ENCODE peak calls at places on chromosomes 2 and 18, in eight cellular contexts. One of them, this sample, is unnamed.

GRCh38 chr2:221495766-221496165 is 76.3 kb downstream of the EPHA4 start:
- DNase-seq in SK-N-SH: no peak
- DNase-seq in thyroid gland: no peak
- DNase-seq in dorsolateral prefrontal cortex: no peak
- DNase-seq in brain microvascular endothelial cell: no peak
- DNase-seq in mammary epithelial cell: no peak
- DNase-seq in AG04450: no peak
- DNase-seq in IMR-90: no peak
- DNase-seq in this sample: no peak

GRCh38 chr18:11078491-11078890 is 70.9 kb downstream of the PIEZO2 start:
- DNase-seq in IMR-90: no peak
- DNase-seq in dorsolateral prefrontal cortex: no peak
- DNase-seq in AG04450: no peak
- DNase-seq in mammary epithelial cell: no peak
- DNase-seq in brain microvascular endothelial cell: peak
- DNase-seq in SK-N-SH: no peak
- DNase-seq in thyroid gland: no peak
- DNase-seq in this sample: no peak

GRCh38 chr2:202127793-202128215 is 54.7 kb downstream of the KIAA2012 start:
- DNase-seq in IMR-90: no peak
- DNase-seq in dorsolateral prefrontal cortex: no peak
- DNase-seq in AG04450: no peak
- DNase-seq in thyroid gland: no peak
- DNase-seq in SK-N-SH: no peak
- DNase-seq in mammary epithelial cell: no peak
- DNase-seq in brain microvascular endothelial cell: no peak
- DNase-seq in this sample: no peak

GRCh38 chr18:57475903-57476302 is 40.7 kb downstream of the ONECUT2 start:
- DNase-seq in IMR-90: no peak
- DNase-seq in thyroid gland: no peak
- DNase-seq in mammary epithelial cell: no peak
- DNase-seq in dorsolateral prefrontal cortex: no peak
- DNase-seq in AG04450: no peak
- DNase-seq in brain microvascular endothelial cell: no peak
- DNase-seq in SK-N-SH: no peak
- DNase-seq in this sample: no peak

GRCh38 chr2:29629495-29629894 is 291.9 kb downstream of the ALK start:
- DNase-seq in SK-N-SH: no peak
- DNase-seq in AG04450: no peak
- DNase-seq in mammary epithelial cell: peak
- DNase-seq in IMR-90: no peak
- DNase-seq in brain microvascular endothelial cell: no peak
- DNase-seq in dorsolateral prefrontal cortex: no peak
- DNase-seq in thyroid gland: no peak
- DNase-seq in this sample: no peak

GRCh38 chr2:111100087-111100764 is 20.5 kb upstream of the BCL2L11 start:
- DNase-seq in IMR-90: no peak
- DNase-seq in brain microvascular endothelial cell: no peak
- DNase-seq in SK-N-SH: no peak
- DNase-seq in dorsolateral prefrontal cortex: no peak
- DNase-seq in AG04450: no peak
- DNase-seq in mammary epithelial cell: no peak
- DNase-seq in thyroid gland: no peak
- DNase-seq in this sample: no peak

GRCh38 chr2:43139996-43140621 is 86.3 kb downstream of the ZFP36L2 start:
- DNase-seq in dorsolateral prefrontal cortex: no peak
- DNase-seq in mammary epithelial cell: no peak
- DNase-seq in thyroid gland: no peak
- DNase-seq in SK-N-SH: peak
- DNase-seq in brain microvascular endothelial cell: no peak
- DNase-seq in IMR-90: no peak
- DNase-seq in AG04450: no peak
- DNase-seq in this sample: peak

GRCh38 chr2:169388161-169388560 is 25.8 kb upstream of the LRP2 start:
- DNase-seq in SK-N-SH: no peak
- DNase-seq in mammary epithelial cell: no peak
- DNase-seq in dorsolateral prefrontal cortex: no peak
- DNase-seq in thyroid gland: no peak
- DNase-seq in brain microvascular endothelial cell: no peak
- DNase-seq in AG04450: no peak
- DNase-seq in IMR-90: no peak
- DNase-seq in this sample: no peak

GRCh38 chr2:156803243-156803642 is 367.1 kb downstream of the GPD2 start:
- DNase-seq in mammary epithelial cell: no peak
- DNase-seq in SK-N-SH: no peak
- DNase-seq in IMR-90: no peak
- DNase-seq in brain microvascular endothelial cell: no peak
- DNase-seq in AG04450: no peak
- DNase-seq in thyroid gland: peak
- DNase-seq in dorsolateral prefrontal cortex: no peak
- DNase-seq in this sample: no peak

GRCh38 chr2:15867194-15868171 is 72.9 kb upstream of the MYCN start:
- DNase-seq in SK-N-SH: no peak
- DNase-seq in dorsolateral prefrontal cortex: no peak
- DNase-seq in brain microvascular endothelial cell: no peak
- DNase-seq in IMR-90: no peak
- DNase-seq in AG04450: no peak
- DNase-seq in mammary epithelial cell: no peak
- DNase-seq in thyroid gland: no peak
- DNase-seq in this sample: no peak

GRCh38 chr2:144510206-144510991 is 9.5 kb downstream of the ZEB2 start:
- DNase-seq in dorsolateral prefrontal cortex: no peak
- DNase-seq in thyroid gland: no peak
- DNase-seq in IMR-90: peak
- DNase-seq in brain microvascular endothelial cell: peak
- DNase-seq in AG04450: peak
- DNase-seq in SK-N-SH: no peak
- DNase-seq in mammary epithelial cell: peak
- DNase-seq in this sample: peak

GRCh38 chr2:191501390-191502168 is 176.4 kb upstream of the NABP1 start:
- DNase-seq in brain microvascular endothelial cell: peak
- DNase-seq in dorsolateral prefrontal cortex: no peak
- DNase-seq in SK-N-SH: peak
- DNase-seq in IMR-90: peak
- DNase-seq in AG04450: no peak
- DNase-seq in thyroid gland: no peak
- DNase-seq in mammary epithelial cell: peak
- DNase-seq in this sample: no peak

GRCh38 chr2:173793649-173794565 is 171.3 kb downstream of the SP3 start:
- DNase-seq in thyroid gland: no peak
- DNase-seq in SK-N-SH: peak
- DNase-seq in dorsolateral prefrontal cortex: no peak
- DNase-seq in IMR-90: no peak
- DNase-seq in AG04450: no peak
- DNase-seq in brain microvascular endothelial cell: no peak
- DNase-seq in mammary epithelial cell: no peak
- DNase-seq in this sample: no peak

GRCh38 chr2:232871835-232872736 is 2.0 kb downstream of the SNORC start:
- DNase-seq in brain microvascular endothelial cell: no peak
- DNase-seq in AG04450: no peak
- DNase-seq in SK-N-SH: peak
- DNase-seq in thyroid gland: no peak
- DNase-seq in dorsolateral prefrontal cortex: peak
- DNase-seq in IMR-90: no peak
- DNase-seq in mammary epithelial cell: no peak
- DNase-seq in this sample: no peak

GRCh38 chr2:217429981-217430500 is 570.2 kb upstream of the TNP1 start:
- DNase-seq in brain microvascular endothelial cell: no peak
- DNase-seq in IMR-90: peak
- DNase-seq in SK-N-SH: no peak
- DNase-seq in thyroid gland: no peak
- DNase-seq in AG04450: peak
- DNase-seq in mammary epithelial cell: peak
- DNase-seq in dorsolateral prefrontal cortex: no peak
- DNase-seq in this sample: no peak

GRCh38 chr2:108413731-108414130 is 35.3 kb upstream of the GCC2 start:
- DNase-seq in AG04450: no peak
- DNase-seq in dorsolateral prefrontal cortex: no peak
- DNase-seq in mammary epithelial cell: no peak
- DNase-seq in IMR-90: no peak
- DNase-seq in thyroid gland: no peak
- DNase-seq in SK-N-SH: no peak
- DNase-seq in brain microvascular endothelial cell: no peak
- DNase-seq in this sample: no peak

GRCh38 chr2:152509772-152510491 is 175.0 kb downstream of the FMNL2 start:
- DNase-seq in brain microvascular endothelial cell: no peak
- DNase-seq in dorsolateral prefrontal cortex: no peak
- DNase-seq in IMR-90: no peak
- DNase-seq in thyroid gland: no peak
- DNase-seq in SK-N-SH: no peak
- DNase-seq in AG04450: no peak
- DNase-seq in mammary epithelial cell: no peak
- DNase-seq in this sample: no peak

GRCh38 chr18:34158881-34159690 is 65.6 kb downstream of the NOL4 start:
- DNase-seq in mammary epithelial cell: no peak
- DNase-seq in brain microvascular endothelial cell: peak
- DNase-seq in AG04450: no peak
- DNase-seq in SK-N-SH: peak
- DNase-seq in dorsolateral prefrontal cortex: peak
- DNase-seq in thyroid gland: peak
- DNase-seq in IMR-90: peak
- DNase-seq in this sample: peak

GRCh38 chr2:174939046-174939445 is 66.1 kb downstream of the CHN1 start:
- DNase-seq in mammary epithelial cell: peak
- DNase-seq in thyroid gland: no peak
- DNase-seq in IMR-90: peak
- DNase-seq in SK-N-SH: no peak
- DNase-seq in dorsolateral prefrontal cortex: no peak
- DNase-seq in AG04450: no peak
- DNase-seq in brain microvascular endothelial cell: peak
- DNase-seq in this sample: no peak

GRCh38 chr2:112879491-112880041 is 31.4 kb upstream of the IL37 start:
- DNase-seq in mammary epithelial cell: no peak
- DNase-seq in SK-N-SH: no peak
- DNase-seq in dorsolateral prefrontal cortex: no peak
- DNase-seq in brain microvascular endothelial cell: no peak
- DNase-seq in IMR-90: no peak
- DNase-seq in thyroid gland: no peak
- DNase-seq in AG04450: no peak
- DNase-seq in this sample: no peak

GRCh38 chr2:26521054-26521912 is 43.4 kb upstream of the OTOF start:
- DNase-seq in IMR-90: no peak
- DNase-seq in mammary epithelial cell: no peak
- DNase-seq in AG04450: no peak
- DNase-seq in dorsolateral prefrontal cortex: no peak
- DNase-seq in SK-N-SH: peak
- DNase-seq in brain microvascular endothelial cell: peak
- DNase-seq in thyroid gland: peak
- DNase-seq in this sample: no peak

GRCh38 chr2:20452551-20452950 is 5.7 kb downstream of the RHOB start:
- DNase-seq in IMR-90: peak
- DNase-seq in SK-N-SH: no peak
- DNase-seq in AG04450: no peak
- DNase-seq in thyroid gland: no peak
- DNase-seq in mammary epithelial cell: peak
- DNase-seq in brain microvascular endothelial cell: peak
- DNase-seq in dorsolateral prefrontal cortex: no peak
- DNase-seq in this sample: no peak

GRCh38 chr2:54704688-54705605 is 18.5 kb upstream of the EML6 start:
- DNase-seq in dorsolateral prefrontal cortex: no peak
- DNase-seq in thyroid gland: no peak
- DNase-seq in SK-N-SH: peak
- DNase-seq in mammary epithelial cell: peak
- DNase-seq in AG04450: no peak
- DNase-seq in IMR-90: peak
- DNase-seq in brain microvascular endothelial cell: no peak
- DNase-seq in this sample: no peak

GRCh38 chr2:55109219-55109891 is 59.1 kb upstream of the RTN4 start:
- DNase-seq in AG04450: peak
- DNase-seq in SK-N-SH: no peak
- DNase-seq in IMR-90: peak
- DNase-seq in mammary epithelial cell: no peak
- DNase-seq in dorsolateral prefrontal cortex: no peak
- DNase-seq in thyroid gland: no peak
- DNase-seq in brain microvascular endothelial cell: peak
- DNase-seq in this sample: no peak

DNA sequence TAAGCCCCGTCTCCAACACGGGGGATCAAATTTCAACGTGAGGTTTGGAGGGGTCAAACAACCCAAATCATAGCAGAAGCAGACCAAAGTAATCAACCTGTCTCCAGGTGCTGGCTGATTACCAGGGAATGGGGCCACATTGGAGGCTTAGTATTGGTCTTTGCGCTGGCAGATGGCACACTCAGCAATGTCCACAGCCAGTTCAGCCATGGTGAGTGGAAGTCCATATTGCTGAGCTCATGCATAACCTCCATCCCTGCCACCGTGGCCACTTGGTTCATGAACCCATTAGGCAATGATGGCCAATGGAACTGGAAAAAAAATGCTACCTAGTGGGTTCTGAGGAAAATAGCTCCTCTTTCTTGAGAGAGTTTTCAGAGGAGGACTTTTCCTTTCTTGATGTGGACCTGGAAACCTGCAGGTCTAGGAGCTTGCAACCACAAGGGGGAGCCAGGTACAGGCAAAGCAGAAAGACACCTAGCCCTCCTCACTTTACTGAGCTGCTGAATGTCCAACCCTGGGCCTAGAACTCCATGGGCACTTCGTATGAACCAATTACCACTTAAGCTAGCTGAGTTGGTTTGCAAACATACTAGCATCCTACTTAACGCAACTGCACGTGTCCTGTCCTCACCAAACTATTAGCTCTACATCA is 128.0 kb upstream of the GYPC start:
- DNase-seq in IMR-90: peak
- DNase-seq in dorsolateral prefrontal cortex: no peak
- DNase-seq in thyroid gland: peak
- DNase-seq in brain microvascular endothelial cell: peak
- DNase-seq in mammary epithelial cell: no peak
- DNase-seq in SK-N-SH: peak
- DNase-seq in AG04450: peak
- DNase-seq in this sample: peak
- TF ChIP-seq CTCF in IMR-90: peak
- TF ChIP-seq CTCF in dorsolateral prefrontal cortex: peak
- TF ChIP-seq CTCF in thyroid gland: no peak
- TF ChIP-seq CTCF in brain microvascular endothelial cell: peak
- TF ChIP-seq CTCF in mammary epithelial cell: peak
- TF ChIP-seq CTCF in SK-N-SH: peak
- TF ChIP-seq CTCF in AG04450: peak
- TF ChIP-seq CTCF in this sample: peak

GRCh38 chr2:84939426-84940087 is 31.4 kb upstream of the KCMF1 start:
- DNase-seq in thyroid gland: no peak
- DNase-seq in IMR-90: no peak
- DNase-seq in AG04450: no peak
- DNase-seq in dorsolateral prefrontal cortex: no peak
- DNase-seq in mammary epithelial cell: peak
- DNase-seq in SK-N-SH: no peak
- DNase-seq in brain microvascular endothelial cell: no peak
- DNase-seq in this sample: no peak
- H3K4me3 ChIP-seq in thyroid gland: no peak
- H3K4me3 ChIP-seq in IMR-90: no peak
- H3K4me3 ChIP-seq in AG04450: no peak
- H3K4me3 ChIP-seq in dorsolateral prefrontal cortex: no peak
- H3K4me3 ChIP-seq in mammary epithelial cell: no peak
- H3K4me3 ChIP-seq in SK-N-SH: no peak
- H3K4me3 ChIP-seq in brain microvascular endothelial cell: no peak
- H3K4me3 ChIP-seq in this sample: peak

GRCh38 chr2:44237221-44237620 is 38.1 kb upstream of the SLC3A1 start:
- DNase-seq in AG04450: no peak
- DNase-seq in dorsolateral prefrontal cortex: no peak
- DNase-seq in IMR-90: no peak
- DNase-seq in thyroid gland: no peak
- DNase-seq in mammary epithelial cell: no peak
- DNase-seq in brain microvascular endothelial cell: no peak
- DNase-seq in SK-N-SH: no peak
- DNase-seq in this sample: no peak
- H3K27ac ChIP-seq in AG04450: no peak
- H3K27ac ChIP-seq in dorsolateral prefrontal cortex: no peak
- H3K27ac ChIP-seq in IMR-90: no peak
- H3K27ac ChIP-seq in thyroid gland: no peak
- H3K27ac ChIP-seq in mammary epithelial cell: no peak
- H3K27ac ChIP-seq in brain microvascular endothelial cell: no peak
- H3K27ac ChIP-seq in SK-N-SH: no peak
- H3K27ac ChIP-seq in this sample: no peak

GRCh38 chr18:21820035-21820810 is 79.6 kb downstream of the MIB1 start:
- DNase-seq in dorsolateral prefrontal cortex: no peak
- DNase-seq in SK-N-SH: peak
- DNase-seq in brain microvascular endothelial cell: no peak
- DNase-seq in thyroid gland: no peak
- DNase-seq in AG04450: no peak
- DNase-seq in IMR-90: peak
- DNase-seq in mammary epithelial cell: peak
- DNase-seq in this sample: no peak
- TF ChIP-seq CTCF in dorsolateral prefrontal cortex: peak
- TF ChIP-seq CTCF in SK-N-SH: peak
- TF ChIP-seq CTCF in brain microvascular endothelial cell: peak
- TF ChIP-seq CTCF in thyroid gland: no peak
- TF ChIP-seq CTCF in AG04450: peak
- TF ChIP-seq CTCF in IMR-90: peak
- TF ChIP-seq CTCF in mammary epithelial cell: peak
- TF ChIP-seq CTCF in this sample: peak